ENCODE peak calls at places on chromosomes 16 and 17, in six cellular contexts. I, Z, J, E, K and M are unnamed samples.

GRCh38 chr17:40582328-40582901 is 17.1 kb upstream of the CCR7 start:
- DNase-seq in I (peak; percentile 60), Z (no peak), J (peak; percentile 73), E (no peak), K (no peak), M (peak; percentile 65)

GRCh38 chr17:37375685-37376084 is at the start of gene C17orf78:
- DNase-seq in I (no peak), Z (no peak), J (no peak), E (no peak), K (no peak), M (no peak)

GRCh38 chr17:46820592-46821450 is 2.3 kb upstream of the WNT3 start:
- DNase-seq in I (no peak), Z (peak; percentile 66), J (no peak), E (no peak), K (no peak), M (no peak)

GRCh38 chr17:27519550-27519949 is 63.3 kb downstream of the KSR1 start:
- DNase-seq in I (no peak), Z (no peak), J (no peak), E (no peak), K (no peak), M (no peak)

GRCh38 chr17:77409282-77410161 is 268.8 kb downstream of the SEC14L1 start:
- DNase-seq in I (no peak), Z (peak; percentile 89), J (peak; percentile 82), E (no peak), K (no peak), M (no peak)

GRCh38 chr17:3547628-3548027 is 10.0 kb downstream of the TRPV3 start:
- DNase-seq in I (no peak), Z (peak; percentile 22), J (no peak), E (no peak), K (no peak), M (no peak)

GRCh38 chr16:65532218-65532617 is 410.4 kb upstream of the CDH11 start:
- DNase-seq in I (no peak), Z (no peak), J (no peak), E (no peak), K (no peak), M (no peak)

GRCh38 chr16:87945351-87946042 is 5.7 kb upstream of the BANP start:
- DNase-seq in I (peak; percentile 98), Z (peak; percentile 68), J (peak; percentile 89), E (peak; percentile 88), K (peak; percentile 94), M (no peak)

GRCh38 chr17:77720946-77721822 is 237.3 kb upstream of the TNRC6C start:
- DNase-seq in I (no peak), Z (peak; percentile 26), J (no peak), E (no peak), K (no peak), M (no peak)

GRCh38 chr16:1903845-1904820 is 14.1 kb downstream of the HS3ST6 start:
- DNase-seq in I (no peak), Z (no peak), J (peak; percentile 79), E (no peak), K (peak; percentile 84), M (no peak)

GRCh38 chr17:71936977-71937376 is 183.8 kb upstream of the SOX9 start:
- DNase-seq in I (peak; percentile 42), Z (no peak), J (no peak), E (no peak), K (no peak), M (no peak)

GRCh38 chr17:45949755-45950320 is 49.2 kb upstream of the STH start:
- DNase-seq in I (no peak), Z (no peak), J (no peak), E (no peak), K (no peak), M (no peak)

GRCh38 chr16:4612977-4613635 is 1.6 kb downstream of the UBALD1 start:
- DNase-seq in I (peak; percentile 58), Z (peak; percentile 46), J (no peak), E (no peak), K (no peak), M (no peak)

GRCh38 chr16:20868890-20869289 is 31.3 kb downstream of the DCUN1D3 start:
- DNase-seq in I (peak; percentile 62), Z (no peak), J (peak; percentile 88), E (peak; percentile 73), K (peak; percentile 89), M (no peak)

GRCh38 chr17:17313350-17313991 is 10.3 kb downstream of the NT5M start:
- DNase-seq in I (peak; percentile 72), Z (peak; percentile 91), J (peak; percentile 77), E (peak; percentile 60), K (peak; percentile 76), M (peak; percentile 48)

GRCh38 chr16:46883690-46884512 is at the start of gene GPT2:
- DNase-seq in I (peak; percentile 100), Z (peak; percentile 99), J (peak; percentile 100), E (peak; percentile 99), K (peak; percentile 100), M (peak; percentile 97)
- TF ChIP-seq CTCF in I (peak; percentile 13), Z (no peak), J (peak; percentile 15), E (no peak), K (peak; percentile 37), M (no peak)

GRCh38 chr17:41930009-41930832 is at the start of gene ODAD4:
- DNase-seq in I (peak; percentile 99), Z (peak; percentile 99), J (peak; percentile 99), E (peak; percentile 97), K (peak; percentile 98), M (peak; percentile 95)
- TF ChIP-seq CTCF in I (no peak), Z (peak; percentile 53), J (peak; percentile 50), E (no peak), K (peak; percentile 66), M (no peak)

DNA sequence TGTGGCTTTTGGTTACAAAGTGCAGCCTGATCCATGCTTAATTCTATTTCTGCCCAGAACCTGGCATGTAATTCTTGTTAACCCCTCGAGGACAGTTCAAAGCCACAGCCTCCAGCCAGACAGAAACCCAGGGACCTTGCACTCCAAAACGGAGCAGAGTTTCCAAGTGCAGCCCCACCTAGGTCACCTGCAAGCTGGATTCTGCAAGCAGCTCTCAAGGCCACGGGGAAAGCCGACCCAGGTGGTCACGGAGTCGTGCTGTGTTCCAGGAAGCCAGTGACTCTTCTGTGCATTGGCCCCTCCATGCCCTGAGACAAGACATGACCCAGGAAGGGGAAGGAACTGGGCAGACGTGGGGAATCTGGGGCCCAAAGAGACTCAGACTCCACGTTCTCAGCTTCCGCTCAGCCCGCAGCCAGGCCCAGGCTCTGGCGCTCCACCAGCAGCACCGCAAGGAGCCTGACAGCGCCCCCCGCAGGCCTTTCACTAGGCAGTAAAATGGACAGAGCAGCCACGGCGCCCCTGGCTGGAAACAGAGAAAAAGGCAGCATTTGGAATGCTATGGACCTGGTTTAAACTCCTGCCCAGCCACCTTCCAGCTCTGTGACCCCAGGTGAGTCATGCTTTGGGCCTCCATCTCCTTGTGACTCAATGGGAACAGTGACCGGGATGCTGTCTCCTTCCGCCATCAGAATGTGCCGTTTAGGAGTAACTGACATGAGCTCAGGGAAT is 27.3 kb upstream of the GSG1L start:
- DNase-seq in I (no peak), Z (peak; percentile 88), J (no peak), E (no peak), K (no peak), M (peak; percentile 38)
- TF ChIP-seq CTCF in I (peak; percentile 10), Z (peak; percentile 84), J (no peak), E (no peak), K (no peak), M (peak; percentile 52)

GRCh38 chr16:15055141-15056053 is 477 bp downstream of the NTAN1 start:
- DNase-seq in I (no peak), Z (no peak), J (no peak), E (peak; percentile 55), K (peak; percentile 88), M (no peak)
- TF ChIP-seq CTCF in I (no peak), Z (peak; percentile 44), J (no peak), E (no peak), K (no peak), M (no peak)

GRCh38 chr16:23838485-23839142 is 2.8 kb downstream of the PRKCB start:
- DNase-seq in I (no peak), Z (no peak), J (no peak), E (no peak), K (no peak), M (no peak)

GRCh38 chr16:23835390-23836077 is at the start of gene PRKCB:
- DNase-seq in I (no peak), Z (peak; percentile 89), J (peak; percentile 90), E (peak; percentile 49), K (peak; percentile 98), M (peak; percentile 89)

GRCh38 chr16:23836078-23836403 is 258 bp downstream of the PRKCB start:
- DNase-seq in I (no peak), Z (peak; percentile 33), J (no peak), E (no peak), K (no peak), M (no peak)

GRCh38 chr16:23837553-23838308 is 1.9 kb downstream of the PRKCB start:
- DNase-seq in I (no peak), Z (no peak), J (no peak), E (no peak), K (no peak), M (no peak)

GRCh38 chr16:23836404-23837291 is 865 bp downstream of the PRKCB start:
- DNase-seq in I (no peak), Z (peak; percentile 68), J (peak; percentile 69), E (no peak), K (peak; percentile 90), M (peak; percentile 22)
- TF ChIP-seq CTCF in I (no peak), Z (peak; percentile 68), J (peak; percentile 12), E (no peak), K (peak; percentile 1), M (no peak)

GRCh38 chr17:81479672-81480071 is 32.9 kb downstream of the ACTG1 start:
- DNase-seq in I (no peak), Z (no peak), J (no peak), E (no peak), K (no peak), M (no peak)

GRCh38 chr17:81479175-81479574 is 33.4 kb downstream of the ACTG1 start:
- DNase-seq in I (no peak), Z (no peak), J (no peak), E (no peak), K (no peak), M (no peak)

GRCh38 chr17:81481011-81481799 is 31.4 kb downstream of the ACTG1 start:
- DNase-seq in I (no peak), Z (peak; percentile 76), J (peak; percentile 83), E (no peak), K (no peak), M (peak; percentile 66)

GRCh38 chr17:81481815-81482505 is 30.6 kb downstream of the ACTG1 start:
- DNase-seq in I (no peak), Z (no peak), J (no peak), E (no peak), K (no peak), M (no peak)

DNA sequence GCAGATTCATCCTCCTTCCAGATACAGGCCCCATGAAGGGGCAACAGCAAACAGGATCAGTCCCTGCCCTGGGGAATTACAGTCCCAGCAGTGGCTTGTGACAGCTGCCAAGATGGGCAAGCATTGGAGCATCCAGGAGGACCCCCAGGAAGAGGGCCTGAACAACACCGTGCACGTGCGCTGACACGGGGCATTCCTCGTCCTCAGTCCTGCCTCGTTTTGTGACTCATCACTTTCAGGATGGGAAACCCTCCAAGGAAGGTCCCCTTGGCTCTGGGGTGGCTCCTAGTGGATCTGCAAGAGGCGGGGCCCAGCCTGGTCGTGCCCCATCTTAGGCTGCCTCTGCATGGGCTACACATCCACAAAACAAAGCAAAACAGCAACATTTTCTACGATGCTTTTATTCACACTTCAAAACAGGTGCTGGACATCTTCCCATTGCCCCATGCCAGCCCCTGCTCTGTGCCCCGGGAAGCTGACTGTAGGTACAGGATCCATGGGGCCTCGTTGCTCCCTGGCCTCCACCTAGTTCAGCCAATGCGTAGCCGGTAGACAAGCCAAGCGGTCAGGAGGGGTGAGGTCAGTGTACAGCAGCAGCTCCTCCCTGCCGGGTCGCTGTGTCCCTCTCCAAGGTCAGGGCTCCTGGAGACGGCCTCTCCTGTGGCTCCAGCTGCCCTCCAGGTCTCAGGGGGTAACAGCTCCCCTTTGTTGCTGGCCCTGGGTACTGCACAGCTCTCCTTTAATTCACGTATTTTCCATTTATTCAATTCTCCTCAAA is 32.3 kb downstream of the ACTG1 start:
- DNase-seq in I (no peak), Z (no peak), J (no peak), E (no peak), K (no peak), M (no peak)
- TF ChIP-seq CTCF in I (no peak), Z (no peak), J (no peak), E (no peak), K (no peak), M (no peak)